ENCODE peak calls at places on chromosomes 4 and X, in five cellular contexts. I is kidney tubule cell; O is colonic mucosa; Q is activated T-cell treated with anti-CD3 and anti-CD28 coated beads for 1 hour; U is activated CD4-positive, alpha-beta T cell treated with anti-CD3 and anti-CD28 coated beads, Interleukin-2, amount 50 U/mL, for 1 hour. T is an unnamed sample.

GRCh38 chr4:169208090-169208455 is 62.7 kb downstream of the SH3RF1 start:
- DNase-seq in U (no peak), Q (no peak), O (no peak), I (no peak), T (no peak)

GRCh38 chr4:155828628-155829027 is 37.4 kb downstream of the ASIC5 start:
- DNase-seq in I (no peak), U (no peak), Q (no peak), O (no peak), T (peak)

GRCh38 chrX:107684956-107685385 is 56.7 kb downstream of the PRPS1 start:
- DNase-seq in Q (no peak), I (peak), U (no peak), O (peak), T (peak)

GRCh38 chr4:118751634-118752293 is 66.6 kb downstream of the METTL14 start:
- DNase-seq in U (no peak), I (no peak), O (no peak), Q (no peak), T (peak)

GRCh38 chr4:66564901-66565648 is 894.8 kb upstream of the EPHA5 start:
- DNase-seq in U (no peak), O (no peak), Q (no peak), I (peak), T (peak)

GRCh38 chr4:94649381-94650128 is 108.2 kb upstream of the BMPR1B start:
- DNase-seq in O (no peak), I (no peak), U (no peak), Q (no peak), T (peak)

GRCh38 chrX:151393514-151393913 is 3.5 kb upstream of the VMA21 start:
- DNase-seq in O (no peak), I (no peak), U (peak), Q (peak), T (no peak)

GRCh38 chr4:77203380-77204197 is 46.6 kb downstream of the CCNG2 start:
- DNase-seq in Q (peak), U (peak), I (peak), O (peak), T (peak)

GRCh38 chr4:4919926-4920325 is 60.5 kb downstream of the MSX1 start:
- DNase-seq in O (no peak), Q (no peak), I (no peak), U (no peak), T (peak)

GRCh38 chrX:129663171-129663570 is 8.4 kb upstream of the APLN start:
- DNase-seq in Q (no peak), U (no peak), O (no peak), I (no peak), T (peak)

GRCh38 chr4:146059153-146059552 is 116.4 kb upstream of the LSM6 start:
- DNase-seq in I (no peak), O (no peak), U (no peak), Q (no peak), T (no peak)

GRCh38 chr4:184120549-184121127 is 97.0 kb downstream of the ENPP6 start:
- DNase-seq in O (no peak), Q (no peak), I (no peak), U (no peak), T (no peak)

GRCh38 chrX:68822641-68823410 is 6.0 kb upstream of the EFNB1 start:
- DNase-seq in O (no peak), I (peak), Q (no peak), U (no peak), T (peak)

GRCh38 chr4:101348367-101348827 is 1.1 kb upstream of the PPP3CA start:
- DNase-seq in I (no peak), U (no peak), Q (no peak), O (peak), T (no peak)

T was measured in fibroblast of the aortic adventitia.